ENCODE peak calls at places on chromosomes 7 and 10, in five cellular contexts. Z, Q, L, J and W are unnamed samples.

GRCh38 chr7:47697533-47697932 is 115.6 kb upstream of the TNS3 start:
- DNase-seq in J (no peak), Z (no peak), Q (no peak), L (no peak), W (no peak)

GRCh38 chr10:3398825-3399646 is 226.5 kb upstream of the PITRM1 start:
- DNase-seq in Z (no peak), J (peak), L (peak), Q (no peak), W (no peak)

GRCh38 chr7:44735403-44736165 is 13.1 kb upstream of the ZMIZ2 start:
- DNase-seq in Z (peak), L (no peak), J (no peak), Q (no peak), W (peak)

GRCh38 chr7:149196151-149196704 is 882 bp downstream of the ZNF282 start:
- DNase-seq in L (no peak), J (no peak), Q (no peak), Z (no peak), W (peak)

GRCh38 chr7:1571261-1571650 is 1.4 kb upstream of the PSMG3 start:
- DNase-seq in Q (no peak), L (no peak), Z (no peak), J (no peak), W (peak)

GRCh38 chr7:43758029-43758860 is at the start of gene BLVRA:
- DNase-seq in Z (peak), L (peak), Q (peak), J (peak), W (no peak)

GRCh38 chr10:182441-183201 is 47.4 kb downstream of the ZMYND11 start:
- DNase-seq in Q (no peak), Z (peak), J (no peak), L (no peak), W (peak)

GRCh38 chr10:36880898-36881297 is 244.5 kb upstream of the ANKRD30A start:
- DNase-seq in L (no peak), J (no peak), Q (no peak), Z (peak), W (peak)

GRCh38 chr7:70619659-70620058 is 512.3 kb upstream of the GALNT17 start:
- DNase-seq in Q (no peak), L (no peak), J (no peak), Z (no peak), W (no peak)

GRCh38 chr10:33993917-33994316 is 659.5 kb upstream of the NRP1 start:
- DNase-seq in J (no peak), L (no peak), Q (no peak), Z (no peak), W (no peak)

GRCh38 chr10:72297968-72298773 is 24.4 kb downstream of the DDIT4 start:
- DNase-seq in J (peak), L (peak), Z (peak), Q (peak), W (peak)